ENCODE peak calls at places on chromosomes 16 and 17, in nine cellular contexts. W, P, O, Y, E, C, Q, X and F are unnamed samples.
A peak's percentile ranks its signal among the peaks of the same experiment; 100 is the strongest.

GRCh38 chr16:3101841-3102470 is 2.9 kb upstream of the ZSCAN10 start:
- DNase-seq in W (no peak), Q (peak; percentile 67), P (no peak), C (no peak), O (peak; percentile 43), E (no peak), X (no peak), Y (peak; percentile 49), F (no peak)

GRCh38 chr17:41718287-41718645 is 6.1 kb downstream of the GAST start:
- DNase-seq in O (no peak), C (no peak), P (no peak), W (no peak), E (no peak), Q (no peak), Y (no peak), X (no peak), F (no peak)

GRCh38 chr16:2429771-2430663 is 770 bp downstream of the CCNF start:
- DNase-seq in Q (no peak), W (no peak), E (peak; percentile 19), Y (no peak), X (peak; percentile 51), O (no peak), P (no peak), C (peak; percentile 38), F (no peak)

GRCh38 chr16:56337858-56338325 is 87.5 kb downstream of the AMFR start:
- DNase-seq in E (no peak), O (no peak), P (no peak), Y (no peak), W (no peak), X (no peak), Q (no peak), C (no peak), F (no peak)

GRCh38 chr16:47887496-47887895 is 268.3 kb downstream of the ABCC12 start:
- DNase-seq in Y (no peak), W (no peak), C (no peak), E (peak; percentile 33), P (no peak), O (no peak), X (no peak), Q (no peak), F (no peak)

GRCh38 chr16:48235556-48236136 is 8.5 kb upstream of the LONP2 start:
- DNase-seq in C (no peak), X (no peak), W (no peak), Q (no peak), E (peak; percentile 29), O (no peak), Y (no peak), P (no peak), F (peak; percentile 44)

GRCh38 chr16:27811881-27812280 is 251.6 kb downstream of the GSG1L start:
- DNase-seq in Q (no peak), W (no peak), P (peak; percentile 32), E (no peak), X (no peak), C (no peak), Y (no peak), O (no peak), F (no peak)

GRCh38 chr17:53219821-53220220 is 602.9 kb upstream of the KIF2B start:
- DNase-seq in W (no peak), E (no peak), X (no peak), Y (no peak), O (no peak), Q (no peak), P (no peak), C (no peak), F (no peak)

GRCh38 chr16:88069397-88070168 is 118.3 kb downstream of the BANP start:
- DNase-seq in W (no peak), E (no peak), X (no peak), Q (no peak), P (peak; percentile 28), Y (no peak), C (no peak), O (no peak), F (peak; percentile 83)

GRCh38 chr17:17681744-17682292 is 560 bp downstream of the RAI1 start:
- DNase-seq in Y (peak; percentile 63), E (no peak), Q (no peak), C (peak; percentile 54), P (peak; percentile 80), O (peak; percentile 49), W (peak; percentile 56), X (peak; percentile 75), F (peak; percentile 40)

GRCh38 chr17:41402161-41402560 is 4.8 kb upstream of the KRT31 start:
- DNase-seq in C (no peak), E (peak; percentile 20), O (no peak), Q (no peak), Y (no peak), P (no peak), W (no peak), X (no peak), F (no peak)

GRCh38 chr16:3598236-3598635 is 13.2 kb downstream of the SLX4 start:
- DNase-seq in W (no peak), O (no peak), E (no peak), Y (no peak), C (no peak), Q (no peak), X (no peak), P (no peak), F (no peak)

GRCh38 chr16:70657956-70658355 is 11.6 kb downstream of the IL34 start:
- DNase-seq in Q (no peak), W (no peak), O (no peak), X (no peak), E (no peak), C (no peak), P (peak; percentile 40), Y (no peak), F (no peak)

GRCh38 chr17:35713069-35713728 is 18.2 kb upstream of the RASL10B start:
- DNase-seq in P (no peak), O (no peak), E (peak; percentile 94), Q (peak; percentile 92), W (no peak), X (peak; percentile 39), C (no peak), Y (peak; percentile 59), F (no peak)

GRCh38 chr17:66299721-66300120 is 2.7 kb upstream of the PRKCA start:
- DNase-seq in Q (no peak), P (no peak), Y (no peak), X (no peak), E (no peak), C (no peak), W (no peak), O (no peak), F (no peak)

GRCh38 chr17:66300956-66301355 is 1.5 kb upstream of the PRKCA start:
- DNase-seq in Y (no peak), W (no peak), X (no peak), P (no peak), E (no peak), O (no peak), Q (no peak), C (no peak), F (no peak)

GRCh38 chr17:66301418-66301863 is 972 bp upstream of the PRKCA start:
- DNase-seq in P (no peak), C (no peak), Y (no peak), W (no peak), E (no peak), O (no peak), Q (no peak), X (no peak), F (peak; percentile 10)

GRCh38 chr17:66302761-66303626 is 581 bp downstream of the PRKCA start:
- DNase-seq in W (peak; percentile 59), E (peak; percentile 42), Y (peak; percentile 58), P (peak; percentile 86), C (peak; percentile 39), Q (peak; percentile 71), O (peak; percentile 47), X (peak; percentile 80), F (peak; percentile 72)

DNA sequence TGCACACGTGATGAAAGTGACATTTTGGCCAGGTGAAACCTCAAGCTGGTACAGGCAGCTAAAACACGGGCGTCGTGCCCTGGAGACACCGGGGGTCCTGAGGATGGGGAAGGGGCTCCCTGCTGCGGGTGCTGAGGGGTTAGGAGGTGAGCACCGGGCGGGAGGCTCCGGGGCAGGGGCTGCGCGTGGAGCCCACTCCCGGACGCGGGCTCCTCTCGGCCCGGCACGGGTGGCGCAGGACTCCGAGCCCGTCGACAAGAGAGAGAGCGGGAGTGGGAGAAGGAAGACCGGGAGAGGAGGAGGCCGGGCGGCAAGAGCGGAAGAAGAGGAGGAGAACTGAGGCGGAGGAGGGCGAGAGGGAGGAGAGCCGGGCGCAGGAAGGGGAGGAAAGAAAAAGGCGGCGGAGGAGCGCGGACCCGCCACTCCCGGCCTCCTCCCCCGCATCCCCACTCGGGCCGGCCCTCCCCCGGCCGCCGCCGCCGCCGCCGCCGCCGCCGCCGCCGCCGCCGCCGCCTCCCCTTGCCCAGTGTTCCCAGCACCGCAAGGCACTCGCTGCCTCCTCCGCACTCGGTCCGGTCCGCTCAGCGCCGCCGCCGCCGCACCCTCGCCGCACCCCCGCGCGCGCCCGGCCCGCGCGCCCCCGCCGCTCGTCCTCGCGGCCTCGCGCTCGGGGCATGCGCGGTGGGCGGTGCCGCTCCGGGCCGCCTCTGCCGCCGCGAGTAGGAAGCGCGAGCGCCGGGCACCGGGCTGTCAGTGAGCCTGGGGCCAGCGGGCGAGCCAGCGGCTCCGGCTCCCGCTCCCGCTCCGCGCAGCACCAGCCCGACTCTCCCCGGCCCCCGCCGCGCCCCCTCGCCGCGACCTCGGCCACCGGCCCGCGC is at the start of gene PRKCA:
- DNase-seq in E (peak; percentile 69), W (peak; percentile 81), O (peak; percentile 77), Y (peak; percentile 77), P (peak; percentile 86), X (peak; percentile 96), C (peak; percentile 79), Q (peak; percentile 74), F (peak; percentile 84)
- H3K27ac ChIP-seq in E (peak within 1 kb of the TSS; percentile 76), W (peak within 1 kb of the TSS; percentile 61), O (peak within 1 kb of the TSS; percentile 82), Y (no peak within 1 kb of the TSS), P (peak within 1 kb of the TSS; percentile 91), X (peak within 1 kb of the TSS; percentile 71), C (peak within 1 kb of the TSS; percentile 68), Q (peak within 1 kb of the TSS; percentile 80), F (peak within 1 kb of the TSS; percentile 94)

GRCh38 chr16:81413245-81413990 is 31.2 kb upstream of the CMIP start:
- DNase-seq in Y (no peak), O (no peak), P (no peak), Q (no peak), X (no peak), W (no peak), C (no peak), E (no peak), F (no peak)
- H3K4me3 ChIP-seq in Y (no peak overlapping the region), O (no peak overlapping the region), P (no peak overlapping the region), Q (no peak overlapping the region), X (no peak overlapping the region), W (no peak overlapping the region), C (no peak overlapping the region), E (no peak overlapping the region), F (no peak overlapping the region)

GRCh38 chr16:51156836-51157235 is 5.8 kb upstream of the SALL1 start:
- DNase-seq in X (no peak), O (no peak), Q (no peak), W (no peak), Y (no peak), E (no peak), P (no peak), C (no peak), F (no peak)
- H3K27ac ChIP-seq in X (no peak overlapping the region), O (no peak overlapping the region), Q (no peak overlapping the region), W (no peak overlapping the region), Y (no peak overlapping the region), E (no peak overlapping the region), P (no peak overlapping the region), C (no peak overlapping the region), F (no peak overlapping the region)

DNA sequence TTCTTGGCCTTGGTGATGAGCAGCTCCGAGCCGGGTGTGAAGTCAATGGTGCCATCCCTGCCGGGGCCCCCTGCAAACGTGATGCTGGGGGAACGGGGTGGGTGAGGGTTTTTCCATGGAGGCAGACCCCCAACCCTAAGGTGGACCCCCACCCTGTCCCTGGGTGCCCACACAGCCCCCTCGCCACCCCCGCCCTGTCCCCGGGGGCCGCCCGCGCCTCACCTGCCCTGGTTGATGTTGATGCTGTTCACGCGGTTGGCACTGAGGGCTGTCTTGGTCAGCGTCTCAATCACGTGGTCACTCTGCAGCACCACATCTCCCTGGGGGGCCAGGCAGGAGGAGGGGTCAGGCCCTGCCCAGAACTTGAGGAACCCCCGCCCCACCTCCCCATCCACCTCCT is 11.2 kb upstream of the CRK start:
- DNase-seq in P (no peak), W (no peak), C (no peak), Y (no peak), E (no peak), Q (no peak), O (no peak), X (peak; percentile 27), F (no peak)
- H3K4me3 ChIP-seq in P (no peak overlapping the region), W (no peak overlapping the region), C (no peak overlapping the region), Y (no peak overlapping the region), E (no peak overlapping the region), Q (no peak overlapping the region), O (no peak overlapping the region), X (no peak overlapping the region), F (no peak overlapping the region)